ENCODE peak calls at places on chromosomes 7 and 10, in ten cellular contexts. W is ureter; B is HFF-Myc; Y is GM23248; E is naive thymus-derived CD4-positive, alpha-beta T cell; L is T-cell; K is GDM1; H is progenitor cell of endocrine pancreas; X is activated naive CD8-positive, alpha-beta T cell treated with anti-CD3 and anti-CD28 coated beads for 36 hours; C is GM23338. D is an unnamed sample.

GRCh38 chr7:118629898-118630469 is 405.5 kb downstream of the ANKRD7 start:
- DNase-seq in C (peak; percentile 38), Y (no peak), H (no peak), E (no peak), W (no peak), B (no peak), K (no peak), X (no peak), L (no peak), D (no peak)

GRCh38 chr10:124403548-124403947 is 15.2 kb downstream of the OAT start:
- DNase-seq in W (no peak), H (no peak), C (peak; percentile 98), Y (peak; percentile 82), K (peak; percentile 70), X (no peak), B (peak; percentile 74), L (peak; percentile 14), E (no peak), D (peak; percentile 60)

GRCh38 chr7:2954433-2954853 is 89.2 kb downstream of the CARD11 start:
- DNase-seq in Y (no peak), X (peak; percentile 47), W (no peak), H (no peak), L (peak; percentile 24), E (peak; percentile 35), B (no peak), C (no peak), K (no peak), D (no peak)

GRCh38 chr7:143492043-143492471 is 14.4 kb downstream of the TAS2R41 start:
- DNase-seq in K (no peak), E (no peak), C (no peak), W (no peak), H (no peak), X (no peak), Y (peak; percentile 91), L (no peak), B (no peak), D (peak; percentile 35)

GRCh38 chr7:123750389-123751230 is 1.8 kb upstream of the WASL start:
- DNase-seq in B (no peak), X (no peak), K (no peak), E (no peak), H (no peak), Y (no peak), C (no peak), W (no peak), L (no peak), D (no peak)

GRCh38 chr10:58517481-58518355 is 5.0 kb downstream of the BICC1 start:
- DNase-seq in H (no peak), Y (no peak), C (no peak), B (no peak), X (no peak), W (no peak), L (no peak), K (no peak), E (no peak), D (no peak)

GRCh38 chr10:6770846-6771245 is 190.8 kb upstream of the PRKCQ start:
- DNase-seq in B (no peak), H (no peak), E (no peak), K (no peak), L (no peak), X (no peak), W (no peak), C (no peak), Y (peak; percentile 21), D (no peak)

GRCh38 chr10:14839305-14839695 is 1.2 kb downstream of the HSPA14 start:
- DNase-seq in H (no peak), Y (peak; percentile 54), E (no peak), C (peak; percentile 6), K (no peak), B (no peak), X (no peak), L (no peak), W (no peak), D (peak; percentile 20)

GRCh38 chr10:131841131-131841661 is 59.6 kb upstream of the PPP2R2D start:
- DNase-seq in C (no peak), K (no peak), Y (no peak), H (no peak), E (peak; percentile 16), B (no peak), W (peak; percentile 48), L (no peak), X (no peak), D (peak; percentile 25)

GRCh38 chr10:106083572-106083971 is 1080.9 kb downstream of the SORCS1 start:
- DNase-seq in L (no peak), Y (no peak), W (no peak), X (no peak), C (no peak), H (no peak), E (no peak), K (no peak), B (no peak), D (no peak)

GRCh38 chr7:25795824-25796235 is 356.2 kb upstream of the NFE2L3 start:
- DNase-seq in X (no peak), W (no peak), H (no peak), Y (peak; percentile 77), L (no peak), E (no peak), C (no peak), K (no peak), B (no peak), D (no peak)

GRCh38 chr7:108000875-108001758 is 1.8 kb downstream of the LAMB1 start:
- DNase-seq in B (no peak), Y (peak; percentile 63), E (no peak), L (no peak), K (no peak), H (peak; percentile 13), W (peak; percentile 52), X (peak; percentile 11), C (peak; percentile 89), D (no peak)

GRCh38 chr10:21699575-21699974 is 165.5 kb downstream of the MLLT10 start:
- DNase-seq in H (no peak), Y (no peak), B (no peak), C (no peak), L (no peak), E (no peak), K (no peak), W (no peak), X (no peak), D (no peak)